ENCODE peak calls at places on chromosomes 3 and 15, in eight cellular contexts. I is uterus, X is Peyer's patch, T is stomach, S is tibial nerve, F is heart left ventricle, V is transverse colon, W is suprapubic skin. H is an unnamed sample.

GRCh38 chr3:138003069-138003468 is 6.9 kb upstream of the CLDN18 start:
- DNase-seq in I (no peak), X (no peak), T (no peak), S (no peak), F (no peak), V (no peak), W (no peak), H (no peak)

GRCh38 chr3:41144631-41145030 is 54.7 kb upstream of the CTNNB1 start:
- DNase-seq in I (no peak), X (no peak), T (no peak), S (no peak), F (no peak), V (no peak), W (no peak), H (no peak)

GRCh38 chr15:50224606-50225005 is 40.9 kb downstream of the HDC start:
- DNase-seq in I (no peak), X (no peak), T (no peak), S (no peak), F (no peak), V (no peak), W (no peak), H (no peak)

GRCh38 chr15:58457466-58457965 is 25.7 kb downstream of the LIPC start:
- DNase-seq in I (no peak), X (no peak), T (no peak), S (no peak), F (no peak), V (no peak), W (peak; percentile 9), H (no peak)

GRCh38 chr3:49244589-49245205 is 32.3 kb downstream of the C3orf62 start:
- DNase-seq in I (no peak), X (no peak), T (no peak), S (no peak), F (no peak), V (no peak), W (no peak), H (peak; percentile 34)

GRCh38 chr3:119911748-119912147 is 129.8 kb downstream of the NR1I2 start:
- DNase-seq in I (no peak), X (no peak), T (no peak), S (no peak), F (no peak), V (no peak), W (no peak), H (no peak)

GRCh38 chr15:25094519-25094918 is 139.7 kb downstream of the SNRPN start:
- DNase-seq in I (no peak), X (no peak), T (no peak), S (no peak), F (no peak), V (no peak), W (no peak), H (no peak)

GRCh38 chr3:126464997-126465396 is 10.7 kb downstream of the ZXDC start:
- DNase-seq in I (peak; percentile 9), X (no peak), T (no peak), S (no peak), F (peak; percentile 12), V (no peak), W (peak; percentile 42), H (no peak)

GRCh38 chr3:58144478-58145142 is 66.2 kb downstream of the DNASE1L3 start:
- DNase-seq in I (no peak), X (no peak), T (no peak), S (no peak), F (no peak), V (no peak), W (no peak), H (no peak)

GRCh38 chr3:136567599-136568188 is 184.5 kb downstream of the STAG1 start:
- DNase-seq in I (no peak), X (no peak), T (no peak), S (no peak), F (no peak), V (no peak), W (no peak), H (peak; percentile 11)

GRCh38 chr15:80242132-80242769 is 9.8 kb downstream of the CTXND1 start:
- DNase-seq in I (no peak), X (no peak), T (no peak), S (no peak), F (peak; percentile 40), V (peak; percentile 12), W (no peak), H (peak; percentile 55)

GRCh38 chr3:193701896-193702644 is 109.1 kb downstream of the OPA1 start:
- DNase-seq in I (no peak), X (no peak), T (no peak), S (no peak), F (no peak), V (no peak), W (no peak), H (no peak)

GRCh38 chr3:195204360-195205166 is 66.4 kb downstream of the XXYLT1 start:
- DNase-seq in I (peak; percentile 24), X (no peak), T (peak; percentile 24), S (no peak), F (no peak), V (no peak), W (no peak), H (peak; percentile 65)

GRCh38 chr3:68999605-69000004 is 13.9 kb downstream of the EOGT start:
- DNase-seq in I (no peak), X (no peak), T (no peak), S (no peak), F (no peak), V (no peak), W (no peak), H (no peak)

GRCh38 chr3:58332575-58333179 is at the start of gene PXK:
- DNase-seq in I (peak; percentile 74), X (peak; percentile 82), T (peak; percentile 87), S (peak; percentile 53), F (peak; percentile 88), V (peak; percentile 86), W (peak; percentile 79), H (peak; percentile 92)

GRCh38 chr15:99211926-99212325 is 37.5 kb downstream of the TTC23 start:
- DNase-seq in I (no peak), X (no peak), T (no peak), S (no peak), F (no peak), V (no peak), W (no peak), H (peak; percentile 12)

DNA sequence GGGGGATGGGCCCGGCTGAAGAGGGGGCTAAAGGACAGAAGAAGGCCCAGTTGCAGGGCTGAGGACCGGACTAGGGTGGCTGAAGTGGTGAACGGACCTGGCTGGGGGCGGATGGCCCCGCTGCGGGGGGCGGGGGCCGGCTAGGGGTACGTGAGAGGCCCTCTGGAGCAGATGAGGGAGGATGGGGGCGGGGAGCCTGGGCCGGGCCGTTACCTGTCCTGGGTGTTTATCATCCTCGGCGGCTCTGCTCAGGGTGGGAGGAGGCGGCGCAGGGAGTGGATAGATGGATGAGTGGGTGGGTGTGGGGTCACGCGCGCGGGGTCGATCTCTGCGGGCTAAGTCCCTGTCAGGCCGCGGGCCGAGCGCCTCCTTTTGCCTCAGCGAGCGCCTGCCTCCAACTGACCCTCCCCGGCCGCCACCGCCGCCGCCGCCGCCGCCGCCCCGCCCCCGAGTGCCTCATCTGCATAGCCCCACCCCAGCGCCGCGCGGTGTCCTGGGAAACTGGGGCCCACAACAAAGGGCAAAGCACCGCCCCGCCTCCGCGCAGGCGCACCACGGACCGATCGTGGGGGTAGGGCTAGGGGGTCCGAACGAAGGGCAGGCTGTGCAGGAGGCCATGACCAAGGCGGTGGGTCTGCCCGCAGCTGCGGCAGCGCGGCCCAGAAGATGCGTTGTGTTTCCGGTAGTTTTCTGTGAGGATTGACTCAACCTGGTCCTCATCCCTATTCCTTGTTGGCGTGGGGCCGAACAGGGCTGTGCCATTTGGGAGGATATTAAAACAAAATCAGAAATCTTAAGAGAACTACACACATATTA is 72.4 kb downstream of the RBPMS2 start:
- DNase-seq in I (peak; percentile 96), X (peak; percentile 96), T (peak; percentile 98), S (peak; percentile 97), F (peak; percentile 99), V (peak; percentile 98), W (peak; percentile 98), H (peak; percentile 92)
- TF ChIP-seq POLR2A in I (peak; percentile 57), X (peak; percentile 64), T (no peak), S (peak; percentile 66), F (peak; percentile 66), V (peak; percentile 76), W (no peak), H (no peak)

GRCh38 chr15:85691350-85692240 is 103.1 kb downstream of the KLHL25 start:
- DNase-seq in I (no peak), X (peak; percentile 79), T (peak; percentile 35), S (no peak), F (no peak), V (peak; percentile 63), W (no peak), H (no peak)
- TF ChIP-seq POLR2A in I (no peak), X (no peak), T (no peak), S (no peak), F (no peak), V (no peak), W (no peak), H (no peak)

GRCh38 chr3:122273498-122273897 is 51.5 kb upstream of the CSTA start:
- DNase-seq in I (no peak), X (no peak), T (no peak), S (no peak), F (no peak), V (no peak), W (no peak), H (no peak)
- TF ChIP-seq POLR2A in I (no peak), X (no peak), T (no peak), S (no peak), F (no peak), V (no peak), W (no peak), H (no peak)

GRCh38 chr15:96350884-96351639 is 20.6 kb downstream of the NR2F2 start:
- DNase-seq in I (no peak), X (no peak), T (no peak), S (no peak), F (no peak), V (no peak), W (no peak), H (no peak)

GRCh38 chr15:96353378-96353930 is 23.0 kb downstream of the NR2F2 start:
- DNase-seq in I (no peak), X (no peak), T (no peak), S (no peak), F (no peak), V (no peak), W (no peak), H (no peak)

GRCh38 chr15:96352594-96353377 is 22.3 kb downstream of the NR2F2 start:
- DNase-seq in I (no peak), X (no peak), T (no peak), S (no peak), F (no peak), V (no peak), W (no peak), H (no peak)

GRCh38 chr15:96350321-96350720 is 19.8 kb downstream of the NR2F2 start:
- DNase-seq in I (no peak), X (no peak), T (no peak), S (no peak), F (no peak), V (no peak), W (no peak), H (no peak)

DNA sequence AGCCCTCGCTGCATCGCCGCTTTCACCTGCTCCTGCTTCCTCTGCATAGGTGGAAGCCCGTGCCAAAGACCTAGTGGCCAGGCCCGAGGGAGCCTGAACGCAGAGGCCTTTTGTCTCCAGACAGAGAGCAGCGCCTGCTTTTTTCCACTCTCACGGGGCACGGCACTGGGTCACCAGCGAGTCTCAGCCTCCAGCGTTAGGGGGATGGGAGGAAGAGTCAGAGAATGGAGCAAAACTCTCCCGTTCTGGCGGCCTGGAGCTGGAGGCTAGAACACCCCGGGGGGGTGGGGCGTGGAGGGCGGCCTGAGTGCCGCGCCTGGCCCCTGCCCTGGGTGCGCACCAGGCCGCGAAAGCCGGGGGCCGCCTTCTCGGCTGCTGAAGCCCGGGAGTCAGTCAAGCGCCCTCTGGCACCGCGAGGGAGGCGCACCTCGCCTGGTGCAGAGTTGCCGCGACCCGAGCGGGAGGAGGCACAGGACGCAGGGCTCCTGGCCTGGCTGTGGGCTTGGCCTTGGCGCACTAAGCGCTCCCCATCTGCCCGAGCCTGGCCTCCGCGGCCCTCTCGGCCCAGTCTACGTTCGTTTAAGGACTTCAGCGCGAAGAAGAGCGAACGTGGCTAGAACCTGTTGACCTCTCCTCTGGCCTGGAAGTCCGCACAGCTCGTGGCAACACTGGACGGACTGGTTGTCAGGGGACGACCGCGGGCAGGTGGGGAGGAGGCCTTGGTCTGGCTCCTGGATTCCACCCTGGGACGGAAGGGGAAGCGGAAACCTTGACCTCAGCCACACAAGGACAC is 21.5 kb downstream of the NR2F2 start:
- DNase-seq in I (peak; percentile 68), X (no peak), T (peak; percentile 87), S (no peak), F (peak; percentile 44), V (no peak), W (no peak), H (no peak)
- TF ChIP-seq POLR2A in I (no peak), X (no peak), T (no peak), S (no peak), F (no peak), V (no peak), W (no peak), H (no peak)